ENCODE peak calls at places on chromosome 7, in six cellular contexts. L is HCT116, T is GM12878, M is HepG2, R is K562, N is H1. F is an unnamed sample.

GRCh38 chr7:94289071-94289470 is 105.6 kb upstream of the COL1A2 start:
- DNase-seq in L (peak), T (no peak), M (peak), R (peak), N (peak), F (peak)

GRCh38 chr7:47435889-47436312 is 146.0 kb downstream of the TNS3 start:
- DNase-seq in L (peak), T (no peak), M (peak), R (peak), N (no peak), F (peak)

GRCh38 chr7:24573554-24574338 is 494 bp downstream of the PALS2 start:
- DNase-seq in L (no peak), T (no peak), M (peak), R (peak), N (peak), F (peak)

GRCh38 chr7:151339651-151340377 is 1.8 kb upstream of the NUB1 start:
- DNase-seq in L (no peak), T (peak), M (peak), R (no peak), N (peak), F (no peak)

GRCh38 chr7:84245831-84246230 is 51.2 kb upstream of the SEMA3A start:
- DNase-seq in L (no peak), T (no peak), M (peak), R (no peak), N (no peak), F (peak)

GRCh38 chr7:91067266-91067665 is 197.0 kb upstream of the FZD1 start:
- DNase-seq in L (no peak), T (no peak), M (no peak), R (no peak), N (no peak), F (no peak)

GRCh38 chr7:105439174-105439893 is 50.6 kb upstream of the SRPK2 start:
- DNase-seq in L (no peak), T (no peak), M (peak), R (no peak), N (no peak), F (no peak)

GRCh38 chr7:155521007-155521742 is 25.2 kb downstream of the CNPY1 start:
- DNase-seq in L (no peak), T (no peak), M (no peak), R (no peak), N (no peak), F (no peak)

GRCh38 chr7:29207023-29207422 is 12.4 kb downstream of the CHN2 start:
- DNase-seq in L (no peak), T (no peak), M (no peak), R (no peak), N (no peak), F (no peak)

GRCh38 chr7:158017226-158018060 is 570.2 kb downstream of the PTPRN2 start:
- DNase-seq in L (no peak), T (no peak), M (no peak), R (no peak), N (no peak), F (no peak)

GRCh38 chr7:96949766-96950165 is 55.6 kb upstream of the DLX6 start:
- DNase-seq in L (no peak), T (no peak), M (peak), R (no peak), N (no peak), F (no peak)

GRCh38 chr7:151509670-151510333 is 9.9 kb downstream of the RHEB start:
- DNase-seq in L (no peak), T (no peak), M (no peak), R (no peak), N (no peak), F (no peak)

GRCh38 chr7:84720456-84721097 is 466.3 kb downstream of the SEMA3D start:
- DNase-seq in L (no peak), T (no peak), M (no peak), R (no peak), N (no peak), F (no peak)

GRCh38 chr7:40946549-40946948 is 756.3 kb downstream of the INHBA start:
- DNase-seq in L (no peak), T (no peak), M (no peak), R (no peak), N (no peak), F (no peak)

GRCh38 chr7:44277391-44277790 is 48.0 kb downstream of the CAMK2B start:
- DNase-seq in L (no peak), T (no peak), M (no peak), R (no peak), N (no peak), F (no peak)

GRCh38 chr7:16563281-16564022 is 36.8 kb downstream of the LRRC72 start:
- DNase-seq in L (no peak), T (no peak), M (no peak), R (no peak), N (no peak), F (no peak)

GRCh38 chr7:112080974-112081373 is 125.2 kb downstream of the DOCK4 start:
- DNase-seq in L (no peak), T (peak), M (no peak), R (no peak), N (no peak), F (no peak)

GRCh38 chr7:92988051-92988450 is 129.7 kb downstream of the SAMD9 start:
- DNase-seq in L (peak), T (no peak), M (peak), R (peak), N (no peak), F (peak)

GRCh38 chr7:49174396-49174795 is 250.0 kb downstream of the CDC14C start:
- DNase-seq in L (no peak), T (no peak), M (no peak), R (no peak), N (no peak), F (no peak)

GRCh38 chr7:158811461-158811860 is 17.8 kb downstream of the ESYT2 start:
- DNase-seq in L (no peak), T (no peak), M (no peak), R (peak), N (no peak), F (no peak)

GRCh38 chr7:24366901-24367300 is 82.9 kb downstream of the NPY start:
- DNase-seq in L (no peak), T (no peak), M (no peak), R (no peak), N (no peak), F (no peak)

GRCh38 chr7:150976529-150977381 is 1.4 kb downstream of the KCNH2 start:
- DNase-seq in L (no peak), T (no peak), M (no peak), R (peak), N (no peak), F (no peak)

GRCh38 chr7:44477063-44477830 is 13.2 kb downstream of the NUDCD3 start:
- DNase-seq in L (peak), T (peak), M (peak), R (peak), N (peak), F (peak)

GRCh38 chr7:7148799-7149481 is 33.4 kb upstream of the C1GALT1 start:
- DNase-seq in L (no peak), T (no peak), M (peak), R (peak), N (no peak), F (no peak)

GRCh38 chr7:74220229-74220628 is 10.4 kb downstream of the LAT2 start:
- DNase-seq in L (no peak), T (no peak), M (no peak), R (no peak), N (no peak), F (no peak)

GRCh38 chr7:74218343-74218698 is 8.5 kb downstream of the LAT2 start:
- DNase-seq in L (no peak), T (no peak), M (no peak), R (no peak), N (no peak), F (no peak)

GRCh38 chr7:74217455-74218342 is 7.9 kb downstream of the LAT2 start:
- DNase-seq in L (no peak), T (peak), M (no peak), R (no peak), N (no peak), F (no peak)

GRCh38 chr7:74221713-74222112 is 11.9 kb downstream of the LAT2 start:
- DNase-seq in L (no peak), T (no peak), M (no peak), R (no peak), N (no peak), F (no peak)

DNA sequence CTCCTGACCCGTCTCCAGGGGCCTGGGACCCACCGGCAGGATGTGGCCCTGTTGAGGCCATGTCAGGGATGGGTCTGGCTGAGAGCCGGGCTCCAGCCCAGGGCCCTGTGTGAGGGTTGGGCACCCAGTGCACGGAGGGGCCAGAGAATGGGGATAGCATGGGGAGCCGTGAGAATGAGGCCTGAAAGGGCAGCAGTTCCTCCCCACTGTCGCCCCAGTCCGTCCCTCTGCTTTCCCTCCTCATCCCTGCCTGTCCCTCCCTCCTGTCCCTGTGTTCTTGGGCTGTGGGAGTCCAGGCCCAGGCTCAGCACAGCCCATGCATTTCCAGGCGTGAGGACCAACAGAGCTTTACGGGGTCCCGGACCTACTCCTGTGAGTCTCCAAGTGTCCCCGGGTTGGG is 9.6 kb downstream of the LAT2 start:
- DNase-seq in L (no peak), T (no peak), M (no peak), R (no peak), N (no peak), F (no peak)
- TF ChIP-seq ZNF274 in L (no peak), T (no peak), M (no peak), R (no peak), N (no peak), F (no peak)

DNA sequence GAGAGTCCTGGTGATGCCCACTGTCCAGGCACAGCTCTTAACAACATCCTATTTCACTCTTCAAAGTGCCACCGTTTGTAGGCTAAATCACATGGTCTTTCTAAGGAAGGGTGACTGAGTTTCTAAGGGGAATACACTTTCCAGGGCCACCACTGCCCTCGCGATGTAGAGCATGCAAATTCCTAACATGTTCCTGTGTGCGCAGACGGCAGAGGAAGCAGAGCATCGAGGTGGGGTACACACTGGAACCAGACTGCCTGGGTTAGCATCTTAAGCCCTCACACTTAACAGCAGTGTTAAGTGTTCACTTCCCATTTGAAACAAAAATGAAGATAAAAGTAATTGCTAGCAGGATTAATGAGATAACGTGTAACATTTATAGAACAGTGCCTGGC is 3.0 kb downstream of the VOPP1 start:
- DNase-seq in L (no peak), T (no peak), M (no peak), R (no peak), N (no peak), F (no peak)
- TF ChIP-seq ZNF274 in L (no peak), T (no peak), M (no peak), R (no peak), N (no peak), F (no peak)

DNA sequence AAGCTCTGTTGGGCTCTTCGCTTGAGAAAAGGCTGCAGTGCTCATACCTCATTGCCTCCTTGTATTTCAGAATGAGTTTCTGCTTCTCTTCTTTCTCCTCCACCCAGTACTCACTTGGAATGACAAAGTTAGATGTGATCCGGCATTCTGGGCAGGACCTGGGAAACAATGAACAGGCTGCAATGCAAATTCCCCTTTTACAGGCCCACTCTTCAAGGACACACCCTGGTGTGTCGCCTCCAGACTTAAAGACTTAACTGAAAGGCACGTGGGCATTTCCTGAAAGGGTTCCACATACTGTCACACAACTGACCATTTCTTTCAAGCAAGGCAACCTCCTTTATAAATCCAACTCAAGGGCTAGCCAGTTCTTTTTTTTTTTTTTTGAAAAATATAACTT is 23.6 kb downstream of the MKRN1 start:
- DNase-seq in L (no peak), T (no peak), M (no peak), R (no peak), N (no peak), F (peak)
- TF ChIP-seq ZNF274 in L (no peak), T (no peak), M (no peak), R (no peak), N (no peak), F (no peak)

GRCh38 chr7:128121731-128122576 is 90.7 kb upstream of the LRRC4 start:
- DNase-seq in L (no peak), T (no peak), M (no peak), R (no peak), N (no peak), F (no peak)
- TF ChIP-seq ZNF274 in L (no peak), T (no peak), M (no peak), R (no peak), N (no peak), F (no peak)

GRCh38 chr7:98286093-98286525 is 4.6 kb downstream of the BRI3 start:
- DNase-seq in L (peak), T (no peak), M (peak), R (peak), N (no peak), F (no peak)

GRCh38 chr7:98285132-98286092 is 3.9 kb downstream of the BRI3 start:
- DNase-seq in L (no peak), T (no peak), M (no peak), R (no peak), N (no peak), F (no peak)

GRCh38 chr7:98283887-98284222 is 2.4 kb downstream of the BRI3 start:
- DNase-seq in L (no peak), T (no peak), M (no peak), R (no peak), N (no peak), F (no peak)

GRCh38 chr7:98283127-98283886 is 1.8 kb downstream of the BRI3 start:
- DNase-seq in L (no peak), T (no peak), M (no peak), R (no peak), N (no peak), F (no peak)

DNA sequence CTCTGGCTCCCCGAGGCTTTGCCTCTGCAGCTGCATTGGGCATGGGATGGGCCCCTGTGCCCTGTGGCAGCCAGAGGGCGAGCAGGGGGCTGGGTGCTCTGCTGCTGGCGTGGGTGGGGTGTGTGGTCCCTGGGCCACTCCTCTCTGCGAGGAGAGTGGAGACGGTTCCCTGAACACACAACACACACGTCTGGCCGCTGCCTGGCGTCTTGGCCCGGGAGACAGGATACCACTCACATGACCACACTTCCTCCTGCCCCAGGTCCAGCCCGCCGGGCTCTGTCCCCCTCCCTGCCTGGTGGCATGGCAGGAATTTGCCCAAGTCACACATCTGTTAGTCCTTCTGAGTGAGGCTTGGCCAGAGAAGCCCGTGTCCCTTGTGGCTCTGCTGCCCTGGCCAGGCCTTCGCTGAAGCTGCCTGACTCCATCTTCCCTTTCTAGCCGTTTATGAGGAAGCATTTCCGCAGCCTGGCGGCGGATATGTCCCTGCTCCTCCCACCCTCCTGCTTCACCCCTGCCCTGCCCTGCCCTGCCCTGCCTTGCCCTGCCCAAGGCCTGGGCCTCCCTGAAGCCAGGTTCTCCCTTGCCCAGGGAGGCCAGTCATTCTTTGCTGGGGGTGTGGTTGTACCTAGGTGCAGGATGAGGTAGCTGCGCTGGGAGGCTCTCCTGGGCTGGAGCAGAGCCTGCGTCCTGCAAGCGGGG is 3.0 kb downstream of the BRI3 start:
- DNase-seq in L (no peak), T (no peak), M (peak), R (no peak), N (no peak), F (no peak)
- TF ChIP-seq ZNF274 in L (no peak), T (no peak), M (no peak), R (no peak), N (no peak), F (no peak)